ENCODE peak calls at places on chromosomes 5 and 9, in eight cellular contexts. One of them, this sample, is unnamed.

GRCh38 chr5:81140461-81140860 is 92.7 kb upstream of the CKMT2 start:
- DNase-seq in AG10803: no peak
- DNase-seq in PC-3: no peak
- DNase-seq in OCI-LY7: no peak
- DNase-seq in upper lobe of right lung: no peak
- DNase-seq in ovary: no peak
- DNase-seq in HFF-Myc: no peak
- DNase-seq in lung: no peak
- DNase-seq in this sample: no peak

GRCh38 chr9:34588671-34589370 is 703 bp downstream of the CNTFR start:
- DNase-seq in AG10803: no peak
- DNase-seq in PC-3: no peak
- DNase-seq in OCI-LY7: no peak
- DNase-seq in upper lobe of right lung: no peak
- DNase-seq in ovary: no peak
- DNase-seq in HFF-Myc: no peak
- DNase-seq in lung: no peak
- DNase-seq in this sample: no peak

GRCh38 chr5:59790399-59791130 is 103.0 kb downstream of the PDE4D start:
- DNase-seq in AG10803: peak
- DNase-seq in PC-3: peak
- DNase-seq in OCI-LY7: peak
- DNase-seq in upper lobe of right lung: no peak
- DNase-seq in ovary: no peak
- DNase-seq in HFF-Myc: no peak
- DNase-seq in lung: no peak
- DNase-seq in this sample: peak

GRCh38 chr5:200985-201384 is 9.7 kb downstream of the LRRC14B start:
- DNase-seq in AG10803: no peak
- DNase-seq in PC-3: no peak
- DNase-seq in OCI-LY7: peak
- DNase-seq in upper lobe of right lung: peak
- DNase-seq in ovary: no peak
- DNase-seq in HFF-Myc: no peak
- DNase-seq in lung: no peak
- DNase-seq in this sample: no peak

GRCh38 chr5:172640822-172641358 is at the start of gene NEURL1B:
- DNase-seq in AG10803: peak
- DNase-seq in PC-3: peak
- DNase-seq in OCI-LY7: peak
- DNase-seq in upper lobe of right lung: peak
- DNase-seq in ovary: peak
- DNase-seq in HFF-Myc: no peak
- DNase-seq in lung: no peak
- DNase-seq in this sample: peak

GRCh38 chr9:93670208-93671029 is 94.0 kb downstream of the PHF2 start:
- DNase-seq in AG10803: peak
- DNase-seq in PC-3: no peak
- DNase-seq in OCI-LY7: no peak
- DNase-seq in upper lobe of right lung: peak
- DNase-seq in ovary: peak
- DNase-seq in HFF-Myc: no peak
- DNase-seq in lung: no peak
- DNase-seq in this sample: peak

GRCh38 chr9:136610426-136610825 is 52.3 kb upstream of the EGFL7 start:
- DNase-seq in AG10803: no peak
- DNase-seq in PC-3: no peak
- DNase-seq in OCI-LY7: no peak
- DNase-seq in upper lobe of right lung: no peak
- DNase-seq in ovary: no peak
- DNase-seq in HFF-Myc: no peak
- DNase-seq in lung: no peak
- DNase-seq in this sample: no peak

GRCh38 chr9:33166263-33167083 is 663 bp downstream of the B4GALT1 start:
- DNase-seq in AG10803: no peak
- DNase-seq in PC-3: no peak
- DNase-seq in OCI-LY7: peak
- DNase-seq in upper lobe of right lung: no peak
- DNase-seq in ovary: peak
- DNase-seq in HFF-Myc: no peak
- DNase-seq in lung: peak
- DNase-seq in this sample: no peak

GRCh38 chr5:102306121-102306520 is 10.0 kb upstream of the SLCO4C1 start:
- DNase-seq in AG10803: no peak
- DNase-seq in PC-3: no peak
- DNase-seq in OCI-LY7: no peak
- DNase-seq in upper lobe of right lung: no peak
- DNase-seq in ovary: no peak
- DNase-seq in HFF-Myc: no peak
- DNase-seq in lung: no peak
- DNase-seq in this sample: no peak

GRCh38 chr5:142426129-142426641 is 101.4 kb upstream of the SPRY4 start:
- DNase-seq in AG10803: peak
- DNase-seq in PC-3: peak
- DNase-seq in OCI-LY7: no peak
- DNase-seq in upper lobe of right lung: no peak
- DNase-seq in ovary: no peak
- DNase-seq in HFF-Myc: no peak
- DNase-seq in lung: no peak
- DNase-seq in this sample: no peak

GRCh38 chr5:179415291-179416060 is 70.2 kb upstream of the ADAMTS2 start:
- DNase-seq in AG10803: no peak
- DNase-seq in PC-3: no peak
- DNase-seq in OCI-LY7: no peak
- DNase-seq in upper lobe of right lung: no peak
- DNase-seq in ovary: no peak
- DNase-seq in HFF-Myc: no peak
- DNase-seq in lung: no peak
- DNase-seq in this sample: no peak

GRCh38 chr5:171450423-171451246 is 31.2 kb downstream of the FGF18 start:
- DNase-seq in AG10803: peak
- DNase-seq in PC-3: no peak
- DNase-seq in OCI-LY7: no peak
- DNase-seq in upper lobe of right lung: no peak
- DNase-seq in ovary: peak
- DNase-seq in HFF-Myc: peak
- DNase-seq in lung: peak
- DNase-seq in this sample: no peak

GRCh38 chr9:121975801-121976277 is 117.3 kb downstream of the TTLL11 start:
- DNase-seq in AG10803: peak
- DNase-seq in PC-3: peak
- DNase-seq in OCI-LY7: no peak
- DNase-seq in upper lobe of right lung: no peak
- DNase-seq in ovary: no peak
- DNase-seq in HFF-Myc: no peak
- DNase-seq in lung: peak
- DNase-seq in this sample: no peak

GRCh38 chr5:72314571-72315172 is 5.4 kb downstream of the MRPS27 start:
- DNase-seq in AG10803: peak
- DNase-seq in PC-3: peak
- DNase-seq in OCI-LY7: no peak
- DNase-seq in upper lobe of right lung: no peak
- DNase-seq in ovary: no peak
- DNase-seq in HFF-Myc: no peak
- DNase-seq in lung: peak
- DNase-seq in this sample: peak

GRCh38 chr5:127987354-127988148 is 96.0 kb upstream of the SLC12A2 start:
- DNase-seq in AG10803: peak
- DNase-seq in PC-3: no peak
- DNase-seq in OCI-LY7: no peak
- DNase-seq in upper lobe of right lung: no peak
- DNase-seq in ovary: no peak
- DNase-seq in HFF-Myc: peak
- DNase-seq in lung: no peak
- DNase-seq in this sample: peak

GRCh38 chr5:118956727-118957126 is 31.6 kb downstream of the DTWD2 start:
- DNase-seq in AG10803: peak
- DNase-seq in PC-3: peak
- DNase-seq in OCI-LY7: peak
- DNase-seq in upper lobe of right lung: no peak
- DNase-seq in ovary: no peak
- DNase-seq in HFF-Myc: no peak
- DNase-seq in lung: no peak
- DNase-seq in this sample: peak

GRCh38 chr5:132737982-132738770 is 830 bp upstream of the KIF3A start:
- DNase-seq in AG10803: no peak
- DNase-seq in PC-3: no peak
- DNase-seq in OCI-LY7: no peak
- DNase-seq in upper lobe of right lung: no peak
- DNase-seq in ovary: no peak
- DNase-seq in HFF-Myc: no peak
- DNase-seq in lung: no peak
- DNase-seq in this sample: no peak

GRCh38 chr5:122683631-122684030 is 91.2 kb upstream of the SNX2 start:
- DNase-seq in AG10803: no peak
- DNase-seq in PC-3: no peak
- DNase-seq in OCI-LY7: no peak
- DNase-seq in upper lobe of right lung: no peak
- DNase-seq in ovary: no peak
- DNase-seq in HFF-Myc: no peak
- DNase-seq in lung: no peak
- DNase-seq in this sample: no peak

GRCh38 chr9:76107487-76107886 is 217.0 kb downstream of the PCSK5 start:
- DNase-seq in AG10803: peak
- DNase-seq in PC-3: no peak
- DNase-seq in OCI-LY7: no peak
- DNase-seq in upper lobe of right lung: no peak
- DNase-seq in ovary: peak
- DNase-seq in HFF-Myc: no peak
- DNase-seq in lung: no peak
- DNase-seq in this sample: peak

GRCh38 chr9:123696476-123696875 is 233.4 kb downstream of the DENND1A start:
- DNase-seq in AG10803: peak
- DNase-seq in PC-3: no peak
- DNase-seq in OCI-LY7: no peak
- DNase-seq in upper lobe of right lung: no peak
- DNase-seq in ovary: no peak
- DNase-seq in HFF-Myc: no peak
- DNase-seq in lung: no peak
- DNase-seq in this sample: no peak

GRCh38 chr9:137236238-137236935 is 4.7 kb upstream of the TUBB4B start:
- DNase-seq in AG10803: peak
- DNase-seq in PC-3: peak
- DNase-seq in OCI-LY7: peak
- DNase-seq in upper lobe of right lung: peak
- DNase-seq in ovary: peak
- DNase-seq in HFF-Myc: peak
- DNase-seq in lung: peak
- DNase-seq in this sample: peak

GRCh38 chr5:133992429-133993151 is 12.2 kb downstream of the VDAC1 start:
- DNase-seq in AG10803: no peak
- DNase-seq in PC-3: no peak
- DNase-seq in OCI-LY7: peak
- DNase-seq in upper lobe of right lung: no peak
- DNase-seq in ovary: no peak
- DNase-seq in HFF-Myc: no peak
- DNase-seq in lung: no peak
- DNase-seq in this sample: no peak
- H3K4me3 ChIP-seq in AG10803: no peak
- H3K4me3 ChIP-seq in PC-3: peak
- H3K4me3 ChIP-seq in OCI-LY7: no peak
- H3K4me3 ChIP-seq in upper lobe of right lung: no peak
- H3K4me3 ChIP-seq in ovary: no peak
- H3K4me3 ChIP-seq in HFF-Myc: no peak
- H3K4me3 ChIP-seq in lung: no peak
- H3K4me3 ChIP-seq in this sample: no peak

GRCh38 chr9:9603345-9603744 is 1009.5 kb downstream of the PTPRD start:
- DNase-seq in AG10803: no peak
- DNase-seq in PC-3: no peak
- DNase-seq in OCI-LY7: no peak
- DNase-seq in upper lobe of right lung: no peak
- DNase-seq in ovary: no peak
- DNase-seq in HFF-Myc: no peak
- DNase-seq in lung: no peak
- DNase-seq in this sample: no peak

GRCh38 chr9:9598723-9599122 is 1014.1 kb downstream of the PTPRD start:
- DNase-seq in AG10803: no peak
- DNase-seq in PC-3: no peak
- DNase-seq in OCI-LY7: no peak
- DNase-seq in upper lobe of right lung: no peak
- DNase-seq in ovary: no peak
- DNase-seq in HFF-Myc: no peak
- DNase-seq in lung: no peak
- DNase-seq in this sample: no peak
- TF ChIP-seq CTCF in AG10803: no peak
- TF ChIP-seq CTCF in PC-3: no peak
- TF ChIP-seq CTCF in OCI-LY7: peak
- TF ChIP-seq CTCF in upper lobe of right lung: no peak
- TF ChIP-seq CTCF in ovary: no peak
- TF ChIP-seq CTCF in HFF-Myc: no peak
- TF ChIP-seq CTCF in lung: no peak
- TF ChIP-seq CTCF in this sample: no peak

DNA sequence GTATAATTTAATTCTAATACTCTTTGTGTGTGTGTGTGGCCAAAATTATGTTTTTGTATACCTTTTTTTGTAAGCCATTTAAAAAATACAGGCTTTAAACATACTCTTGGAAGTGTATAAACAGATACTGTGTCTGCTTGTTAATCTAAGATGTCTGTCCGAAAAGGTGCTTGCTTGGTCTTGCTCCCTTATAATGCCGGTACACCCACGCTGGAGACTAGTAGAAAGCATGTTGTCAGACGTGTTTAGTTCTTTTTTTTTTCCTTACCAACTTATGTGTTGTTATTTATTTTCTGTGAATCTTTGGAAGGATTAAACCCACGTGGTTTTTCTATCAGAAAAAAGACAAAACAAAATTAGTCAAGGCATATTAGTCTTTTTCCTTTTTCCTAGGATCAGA is 9.5 kb downstream of the GAPVD1 start:
- DNase-seq in AG10803: no peak
- DNase-seq in PC-3: no peak
- DNase-seq in OCI-LY7: no peak
- DNase-seq in upper lobe of right lung: no peak
- DNase-seq in ovary: no peak
- DNase-seq in HFF-Myc: no peak
- DNase-seq in lung: no peak
- DNase-seq in this sample: no peak
- H3K4me3 ChIP-seq in AG10803: no peak
- H3K4me3 ChIP-seq in PC-3: no peak
- H3K4me3 ChIP-seq in OCI-LY7: no peak
- H3K4me3 ChIP-seq in upper lobe of right lung: no peak
- H3K4me3 ChIP-seq in ovary: no peak
- H3K4me3 ChIP-seq in HFF-Myc: no peak
- H3K4me3 ChIP-seq in lung: no peak
- H3K4me3 ChIP-seq in this sample: no peak

DNA sequence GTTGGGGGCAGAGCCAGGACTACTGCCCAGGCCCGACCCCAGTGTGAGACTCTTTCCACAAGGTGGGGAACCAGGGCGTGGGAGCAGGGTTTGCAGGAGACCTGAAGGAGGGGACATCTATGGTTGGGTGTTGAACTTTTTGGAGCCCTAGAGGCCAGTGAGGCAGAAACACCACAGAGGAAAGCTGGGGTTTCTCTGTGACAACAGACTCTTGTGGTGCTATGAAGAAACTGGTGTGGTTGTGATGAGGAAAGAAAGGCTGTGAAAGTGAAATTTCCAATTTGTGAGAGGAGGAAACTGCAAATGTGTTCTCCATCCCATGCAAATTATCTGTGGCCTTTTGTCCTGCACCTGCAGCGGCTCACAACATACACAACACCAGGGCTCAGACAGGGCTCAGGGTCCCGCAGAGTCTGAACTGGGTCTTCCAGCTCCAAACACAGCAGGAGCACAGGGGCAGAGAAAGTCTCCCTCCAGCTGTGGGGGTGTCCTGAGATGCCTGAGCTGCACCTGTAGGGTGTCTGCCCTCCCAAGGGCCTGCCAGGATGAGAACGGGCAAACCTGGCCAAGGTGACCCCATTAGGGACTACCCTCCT is 51.4 kb upstream of the GRHPR start:
- DNase-seq in AG10803: no peak
- DNase-seq in PC-3: no peak
- DNase-seq in OCI-LY7: peak
- DNase-seq in upper lobe of right lung: no peak
- DNase-seq in ovary: no peak
- DNase-seq in HFF-Myc: no peak
- DNase-seq in lung: no peak
- DNase-seq in this sample: no peak
- TF ChIP-seq CTCF in AG10803: no peak
- TF ChIP-seq CTCF in PC-3: no peak
- TF ChIP-seq CTCF in OCI-LY7: peak
- TF ChIP-seq CTCF in upper lobe of right lung: no peak
- TF ChIP-seq CTCF in ovary: no peak
- TF ChIP-seq CTCF in HFF-Myc: no peak
- TF ChIP-seq CTCF in lung: no peak
- TF ChIP-seq CTCF in this sample: no peak

This sample was measured in cardiac muscle cell.